ENCODE peak calls at places on chromosome 10, in five cellular contexts. One of them, this sample, is unnamed.

GRCh38 chr10:97778452-97779302 is 6.9 kb upstream of the SFRP5 start:
- DNase-seq in GM18507: no peak
- DNase-seq in left lobe of liver: no peak
- DNase-seq in HEK293T: no peak
- DNase-seq in non-pigmented ciliary epithelial cell: no peak
- DNase-seq in this sample: no peak

GRCh38 chr10:8404721-8405120 is 350.2 kb downstream of the GATA3 start:
- DNase-seq in GM18507: no peak
- DNase-seq in left lobe of liver: no peak
- DNase-seq in HEK293T: no peak
- DNase-seq in non-pigmented ciliary epithelial cell: no peak
- DNase-seq in this sample: no peak

GRCh38 chr10:97718178-97718577 is 4.6 kb downstream of the MARVELD1 start:
- DNase-seq in GM18507: no peak
- DNase-seq in left lobe of liver: no peak
- DNase-seq in HEK293T: no peak
- DNase-seq in non-pigmented ciliary epithelial cell: no peak
- DNase-seq in this sample: no peak

GRCh38 chr10:117152668-117153067 is 14.6 kb upstream of the VAX1 start:
- DNase-seq in GM18507: no peak
- DNase-seq in left lobe of liver: no peak
- DNase-seq in HEK293T: no peak
- DNase-seq in non-pigmented ciliary epithelial cell: no peak
- DNase-seq in this sample: no peak

GRCh38 chr10:6114299-6114698 is 25.5 kb downstream of the RBM17 start:
- DNase-seq in GM18507: no peak
- DNase-seq in left lobe of liver: no peak
- DNase-seq in HEK293T: no peak
- DNase-seq in non-pigmented ciliary epithelial cell: no peak
- DNase-seq in this sample: no peak

GRCh38 chr10:35928017-35928619 is 286.0 kb upstream of the FZD8 start:
- DNase-seq in GM18507: no peak
- DNase-seq in left lobe of liver: no peak
- DNase-seq in HEK293T: no peak
- DNase-seq in non-pigmented ciliary epithelial cell: no peak
- DNase-seq in this sample: no peak

GRCh38 chr10:11863353-11864105 is 40.4 kb downstream of the PROSER2 start:
- DNase-seq in GM18507: peak; percentile 40
- DNase-seq in left lobe of liver: no peak
- DNase-seq in HEK293T: no peak
- DNase-seq in non-pigmented ciliary epithelial cell: no peak
- DNase-seq in this sample: no peak

GRCh38 chr10:99612167-99612831 is 7.9 kb downstream of the SLC25A28 start:
- DNase-seq in GM18507: peak; percentile 35
- DNase-seq in left lobe of liver: no peak
- DNase-seq in HEK293T: peak; percentile 77
- DNase-seq in non-pigmented ciliary epithelial cell: peak; percentile 26
- DNase-seq in this sample: no peak

GRCh38 chr10:96850825-96851224 is 18.7 kb downstream of the LCOR start:
- DNase-seq in GM18507: no peak
- DNase-seq in left lobe of liver: no peak
- DNase-seq in HEK293T: no peak
- DNase-seq in non-pigmented ciliary epithelial cell: peak; percentile 76
- DNase-seq in this sample: no peak

GRCh38 chr10:20958764-20959163 is 61.7 kb upstream of the NEBL start:
- DNase-seq in GM18507: no peak
- DNase-seq in left lobe of liver: no peak
- DNase-seq in HEK293T: no peak
- DNase-seq in non-pigmented ciliary epithelial cell: no peak
- DNase-seq in this sample: no peak

GRCh38 chr10:15719899-15720634 is at the start of gene ITGA8:
- DNase-seq in GM18507: no peak
- DNase-seq in left lobe of liver: no peak
- DNase-seq in HEK293T: peak; percentile 67
- DNase-seq in non-pigmented ciliary epithelial cell: no peak
- DNase-seq in this sample: peak; percentile 83

GRCh38 chr10:26566525-26567348 is 128.6 kb downstream of the APBB1IP start:
- DNase-seq in GM18507: no peak
- DNase-seq in left lobe of liver: no peak
- DNase-seq in HEK293T: peak; percentile 53
- DNase-seq in non-pigmented ciliary epithelial cell: no peak
- DNase-seq in this sample: no peak

GRCh38 chr10:43861966-43862751 is 213.5 kb upstream of the ZNF32 start:
- DNase-seq in GM18507: no peak
- DNase-seq in left lobe of liver: no peak
- DNase-seq in HEK293T: no peak
- DNase-seq in non-pigmented ciliary epithelial cell: peak; percentile 47
- DNase-seq in this sample: peak; percentile 76

GRCh38 chr10:100710151-100710871 is 35.1 kb upstream of the PAX2 start:
- DNase-seq in GM18507: no peak
- DNase-seq in left lobe of liver: no peak
- DNase-seq in HEK293T: peak; percentile 80
- DNase-seq in non-pigmented ciliary epithelial cell: no peak
- DNase-seq in this sample: no peak

GRCh38 chr10:69254877-69255276 is 23.4 kb upstream of the HK1 start:
- DNase-seq in GM18507: no peak
- DNase-seq in left lobe of liver: no peak
- DNase-seq in HEK293T: no peak
- DNase-seq in non-pigmented ciliary epithelial cell: no peak
- DNase-seq in this sample: no peak

GRCh38 chr10:95478935-95479334 is 82.2 kb downstream of the SORBS1 start:
- DNase-seq in GM18507: no peak
- DNase-seq in left lobe of liver: no peak
- DNase-seq in HEK293T: no peak
- DNase-seq in non-pigmented ciliary epithelial cell: no peak
- DNase-seq in this sample: peak; percentile 81

GRCh38 chr10:77496941-77497420 is 140.6 kb downstream of the KCNMA1 start:
- DNase-seq in GM18507: no peak
- DNase-seq in left lobe of liver: no peak
- DNase-seq in HEK293T: no peak
- DNase-seq in non-pigmented ciliary epithelial cell: no peak
- DNase-seq in this sample: no peak

GRCh38 chr10:103265712-103266329 is 11.1 kb upstream of the INA start:
- DNase-seq in GM18507: no peak
- DNase-seq in left lobe of liver: no peak
- DNase-seq in HEK293T: peak; percentile 63
- DNase-seq in non-pigmented ciliary epithelial cell: no peak
- DNase-seq in this sample: no peak

GRCh38 chr10:76150139-76150885 is 718.9 kb downstream of the LRMDA start:
- DNase-seq in GM18507: no peak
- DNase-seq in left lobe of liver: no peak
- DNase-seq in HEK293T: no peak
- DNase-seq in non-pigmented ciliary epithelial cell: no peak
- DNase-seq in this sample: no peak

GRCh38 chr10:122245136-122245535 is 26.0 kb upstream of the BTBD16 start:
- DNase-seq in GM18507: no peak
- DNase-seq in left lobe of liver: no peak
- DNase-seq in HEK293T: no peak
- DNase-seq in non-pigmented ciliary epithelial cell: no peak
- DNase-seq in this sample: no peak

GRCh38 chr10:91420868-91421267 is 10.7 kb downstream of the HECTD2 start:
- DNase-seq in GM18507: no peak
- DNase-seq in left lobe of liver: no peak
- DNase-seq in HEK293T: no peak
- DNase-seq in non-pigmented ciliary epithelial cell: no peak
- DNase-seq in this sample: no peak

GRCh38 chr10:35420044-35420443 is 83.7 kb downstream of the CCNY start:
- DNase-seq in GM18507: no peak
- DNase-seq in left lobe of liver: no peak
- DNase-seq in HEK293T: no peak
- DNase-seq in non-pigmented ciliary epithelial cell: no peak
- DNase-seq in this sample: no peak

GRCh38 chr10:11588878-11589277 is 22.6 kb downstream of the USP6NL start:
- DNase-seq in GM18507: no peak
- DNase-seq in left lobe of liver: no peak
- DNase-seq in HEK293T: no peak
- DNase-seq in non-pigmented ciliary epithelial cell: no peak
- DNase-seq in this sample: no peak

GRCh38 chr10:260819-261429 is 125.7 kb downstream of the ZMYND11 start:
- DNase-seq in GM18507: peak; percentile 2
- DNase-seq in left lobe of liver: no peak
- DNase-seq in HEK293T: no peak
- DNase-seq in non-pigmented ciliary epithelial cell: no peak
- DNase-seq in this sample: no peak

GRCh38 chr10:125144693-125145623 is 15.4 kb downstream of the CTBP2 start:
- DNase-seq in GM18507: no peak
- DNase-seq in left lobe of liver: no peak
- DNase-seq in HEK293T: peak; percentile 71
- DNase-seq in non-pigmented ciliary epithelial cell: no peak
- DNase-seq in this sample: no peak

GRCh38 chr10:115606081-115606480 is 512.9 kb downstream of the ATRNL1 start:
- DNase-seq in GM18507: no peak
- DNase-seq in left lobe of liver: no peak
- DNase-seq in HEK293T: no peak
- DNase-seq in non-pigmented ciliary epithelial cell: peak; percentile 31
- DNase-seq in this sample: no peak

GRCh38 chr10:68096913-68097509 is 12.3 kb upstream of the MYPN start:
- DNase-seq in GM18507: no peak
- DNase-seq in left lobe of liver: no peak
- DNase-seq in HEK293T: peak; percentile 35
- DNase-seq in non-pigmented ciliary epithelial cell: peak; percentile 82
- DNase-seq in this sample: no peak

GRCh38 chr10:1754506-1755177 is 17.3 kb upstream of the ADARB2 start:
- DNase-seq in GM18507: no peak
- DNase-seq in left lobe of liver: no peak
- DNase-seq in HEK293T: no peak
- DNase-seq in non-pigmented ciliary epithelial cell: no peak
- DNase-seq in this sample: no peak

GRCh38 chr10:132542819-132543218 is 5.2 kb downstream of the INPP5A start:
- DNase-seq in GM18507: no peak
- DNase-seq in left lobe of liver: no peak
- DNase-seq in HEK293T: no peak
- DNase-seq in non-pigmented ciliary epithelial cell: no peak
- DNase-seq in this sample: no peak

GRCh38 chr10:121598261-121599249 is at the start of gene FGFR2:
- DNase-seq in GM18507: peak; percentile 38
- DNase-seq in left lobe of liver: peak; percentile 81
- DNase-seq in HEK293T: peak; percentile 90
- DNase-seq in non-pigmented ciliary epithelial cell: no peak
- DNase-seq in this sample: peak; percentile 86

GRCh38 chr10:72173635-72174296 is 42.0 kb upstream of the ANAPC16 start:
- DNase-seq in GM18507: no peak
- DNase-seq in left lobe of liver: no peak
- DNase-seq in HEK293T: peak; percentile 45
- DNase-seq in non-pigmented ciliary epithelial cell: no peak
- DNase-seq in this sample: no peak

GRCh38 chr10:48497965-48498770 is 106.7 kb downstream of the ARHGAP22 start:
- DNase-seq in GM18507: no peak
- DNase-seq in left lobe of liver: peak; percentile 22
- DNase-seq in HEK293T: no peak
- DNase-seq in non-pigmented ciliary epithelial cell: no peak
- DNase-seq in this sample: peak; percentile 35

GRCh38 chr10:78310481-78311080 is 276.9 kb downstream of the RPS24 start:
- DNase-seq in GM18507: no peak
- DNase-seq in left lobe of liver: peak; percentile 31
- DNase-seq in HEK293T: no peak
- DNase-seq in non-pigmented ciliary epithelial cell: no peak
- DNase-seq in this sample: peak; percentile 58

GRCh38 chr10:124668517-124669051 is 75.6 kb downstream of the FAM53B start:
- DNase-seq in GM18507: no peak
- DNase-seq in left lobe of liver: no peak
- DNase-seq in HEK293T: no peak
- DNase-seq in non-pigmented ciliary epithelial cell: no peak
- DNase-seq in this sample: no peak

GRCh38 chr10:78541528-78542470 is 508.1 kb downstream of the RPS24 start:
- DNase-seq in GM18507: no peak
- DNase-seq in left lobe of liver: peak; percentile 26
- DNase-seq in HEK293T: no peak
- DNase-seq in non-pigmented ciliary epithelial cell: no peak
- DNase-seq in this sample: peak; percentile 57

This sample was measured in coronary artery.